ENCODE peak calls at places on chromosomes 13 and 19, in four cellular contexts. One of them, this sample, is unnamed.

GRCh38 chr13:106490887-106491321 is 44.6 kb downstream of the EFNB2 start:
- DNase-seq in mesendoderm: no peak
- DNase-seq in H9: no peak
- DNase-seq in H1: no peak
- DNase-seq in this sample: no peak

GRCh38 chr19:10270180-10270615 is 722 bp upstream of the ICAM1 start:
- DNase-seq in H1: peak
- DNase-seq in H9: peak
- DNase-seq in mesendoderm: no peak
- DNase-seq in this sample: no peak

GRCh38 chr13:32881074-32881791 is 135.0 kb upstream of the KL start:
- DNase-seq in mesendoderm: no peak
- DNase-seq in H9: no peak
- DNase-seq in H1: no peak
- DNase-seq in this sample: peak

GRCh38 chr19:54436561-54437229 is 12.3 kb upstream of the LENG8 start:
- DNase-seq in H1: no peak
- DNase-seq in mesendoderm: no peak
- DNase-seq in H9: no peak
- DNase-seq in this sample: no peak

GRCh38 chr19:16525751-16526481 is 16.3 kb downstream of the CHERP start:
- DNase-seq in mesendoderm: no peak
- DNase-seq in H1: no peak
- DNase-seq in H9: no peak
- DNase-seq in this sample: no peak

GRCh38 chr19:38617283-38617763 is 430 bp downstream of the MAP4K1 start:
- DNase-seq in mesendoderm: no peak
- DNase-seq in H1: no peak
- DNase-seq in H9: no peak
- DNase-seq in this sample: no peak

GRCh38 chr19:4660181-4660791 is 9.9 kb downstream of the MYDGF start:
- DNase-seq in H1: peak
- DNase-seq in H9: peak
- DNase-seq in mesendoderm: peak
- DNase-seq in this sample: no peak

GRCh38 chr19:9839415-9839814 is 4.3 kb downstream of the PIN1 start:
- DNase-seq in mesendoderm: no peak
- DNase-seq in H1: no peak
- DNase-seq in H9: no peak
- DNase-seq in this sample: peak

GRCh38 chr13:43838909-43839308 is 40.6 kb downstream of the CCDC122 start:
- DNase-seq in mesendoderm: no peak
- DNase-seq in H9: no peak
- DNase-seq in H1: no peak
- DNase-seq in this sample: peak

GRCh38 chr13:98039261-98039660 is 85.8 kb downstream of the IPO5 start:
- DNase-seq in H1: no peak
- DNase-seq in H9: no peak
- DNase-seq in mesendoderm: no peak
- DNase-seq in this sample: no peak

GRCh38 chr13:48110930-48111721 is 16.2 kb upstream of the MED4 start:
- DNase-seq in H1: no peak
- DNase-seq in mesendoderm: peak
- DNase-seq in H9: no peak
- DNase-seq in this sample: no peak

GRCh38 chr13:112895521-112896465 is 73.2 kb upstream of the MCF2L start:
- DNase-seq in mesendoderm: no peak
- DNase-seq in H1: no peak
- DNase-seq in H9: no peak
- DNase-seq in this sample: no peak

GRCh38 chr13:101417043-101417406 is 717 bp upstream of the NALCN start:
- DNase-seq in H1: no peak
- DNase-seq in mesendoderm: peak
- DNase-seq in H9: no peak
- DNase-seq in this sample: peak

GRCh38 chr13:30810261-30810701 is 74.9 kb downstream of the ALOX5AP start:
- DNase-seq in H1: no peak
- DNase-seq in mesendoderm: no peak
- DNase-seq in H9: no peak
- DNase-seq in this sample: no peak

GRCh38 chr13:37443538-37443937 is 155.0 kb downstream of the POSTN start:
- DNase-seq in H1: no peak
- DNase-seq in mesendoderm: no peak
- DNase-seq in H9: no peak
- DNase-seq in this sample: peak

GRCh38 chr19:41813911-41814310 is 17.5 kb downstream of the CEACAM3 start:
- DNase-seq in mesendoderm: no peak
- DNase-seq in H9: no peak
- DNase-seq in H1: no peak
- DNase-seq in this sample: no peak

GRCh38 chr13:112510002-112510780 is 77.8 kb downstream of the TUBGCP3 start:
- DNase-seq in H9: peak
- DNase-seq in H1: peak
- DNase-seq in mesendoderm: peak
- DNase-seq in this sample: peak

GRCh38 chr13:105936816-105937215 is 598.6 kb downstream of the EFNB2 start:
- DNase-seq in H1: no peak
- DNase-seq in mesendoderm: no peak
- DNase-seq in H9: no peak
- DNase-seq in this sample: peak

GRCh38 chr19:48635263-48635965 is 1.8 kb downstream of the DBP start:
- DNase-seq in mesendoderm: no peak
- DNase-seq in H1: peak
- DNase-seq in H9: peak
- DNase-seq in this sample: no peak

GRCh38 chr19:49664171-49665070 is 1.2 kb downstream of the IRF3 start:
- DNase-seq in H9: peak
- DNase-seq in mesendoderm: peak
- DNase-seq in H1: peak
- DNase-seq in this sample: peak

GRCh38 chr13:72886272-72887062 is 104.5 kb downstream of the PIBF1 start:
- DNase-seq in H9: no peak
- DNase-seq in mesendoderm: no peak
- DNase-seq in H1: no peak
- DNase-seq in this sample: peak

GRCh38 chr19:45291834-45292233 is 30.8 kb downstream of the CKM start:
- DNase-seq in H1: no peak
- DNase-seq in H9: no peak
- DNase-seq in mesendoderm: no peak
- DNase-seq in this sample: no peak

GRCh38 chr13:113357529-113357928 is 6.4 kb downstream of the GRTP1 start:
- DNase-seq in mesendoderm: no peak
- DNase-seq in H9: no peak
- DNase-seq in H1: no peak
- DNase-seq in this sample: peak

GRCh38 chr19:44869728-44870470 is 21.2 kb upstream of the TOMM40 start:
- DNase-seq in H9: no peak
- DNase-seq in H1: no peak
- DNase-seq in mesendoderm: no peak
- DNase-seq in this sample: peak

GRCh38 chr13:36259361-36260137 is 38.1 kb downstream of the CCDC169 start:
- DNase-seq in mesendoderm: no peak
- DNase-seq in H1: no peak
- DNase-seq in H9: no peak
- DNase-seq in this sample: no peak
- H3K56ac ChIP-seq in mesendoderm: no peak
- H3K56ac ChIP-seq in H1: no peak
- H3K56ac ChIP-seq in H9: no peak
- H3K56ac ChIP-seq in this sample: no peak

DNA sequence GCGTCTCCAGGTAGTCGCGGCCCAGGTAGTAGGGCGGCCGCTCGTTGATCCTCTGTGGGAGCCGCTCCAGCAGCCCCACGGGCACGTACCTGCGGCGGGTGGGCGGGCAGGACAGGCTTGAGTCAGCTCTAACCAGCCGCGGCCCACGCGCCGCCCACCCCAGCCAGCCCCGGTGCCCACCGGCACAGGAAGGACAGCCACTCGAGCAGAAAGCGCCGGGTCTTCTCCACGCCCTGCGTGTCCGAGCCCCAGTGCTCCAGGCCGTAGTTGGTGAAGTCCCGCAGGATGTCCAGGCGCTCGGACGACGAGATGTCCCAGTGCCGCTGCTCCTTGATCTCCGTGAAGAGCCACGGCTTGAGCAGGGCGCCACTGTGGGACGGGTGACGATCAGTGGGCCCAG is 877 bp upstream of the PRR22 start:
- DNase-seq in mesendoderm: no peak
- DNase-seq in H9: no peak
- DNase-seq in H1: no peak
- DNase-seq in this sample: no peak
- H3K56ac ChIP-seq in mesendoderm: no peak
- H3K56ac ChIP-seq in H9: no peak
- H3K56ac ChIP-seq in H1: no peak
- H3K56ac ChIP-seq in this sample: no peak

GRCh38 chr19:58560921-58561320 is 2.5 kb upstream of the UBE2M start:
- DNase-seq in H1: no peak
- DNase-seq in mesendoderm: no peak
- DNase-seq in H9: no peak
- DNase-seq in this sample: no peak
- H3K56ac ChIP-seq in H1: no peak
- H3K56ac ChIP-seq in mesendoderm: peak
- H3K56ac ChIP-seq in H9: no peak
- H3K56ac ChIP-seq in this sample: no peak

GRCh38 chr19:2079865-2080301 is 16.2 kb downstream of the MOB3A start:
- DNase-seq in H1: no peak
- DNase-seq in H9: no peak
- DNase-seq in mesendoderm: no peak
- DNase-seq in this sample: no peak
- H3K56ac ChIP-seq in H1: no peak
- H3K56ac ChIP-seq in H9: no peak
- H3K56ac ChIP-seq in mesendoderm: no peak
- H3K56ac ChIP-seq in this sample: no peak

GRCh38 chr19:18566953-18567352 is 4.7 kb upstream of the UBA52 start:
- DNase-seq in H9: no peak
- DNase-seq in mesendoderm: no peak
- DNase-seq in H1: no peak
- DNase-seq in this sample: no peak
- H3K56ac ChIP-seq in H9: no peak
- H3K56ac ChIP-seq in mesendoderm: no peak
- H3K56ac ChIP-seq in H1: no peak
- H3K56ac ChIP-seq in this sample: no peak